ENCODE peak calls at places on chromosomes 3 and 15, in eight cellular contexts. B is breast epithelium, E is H54, S is A549, W is esophagus squamous epithelium, X is Peyer's patch, Z is endothelial cell of umbilical vein, K is suprapubic skin. O is an unnamed sample.

GRCh38 chr3:52123106-52123708 is 31.0 kb downstream of the POC1A start:
- DNase-seq in E (peak; percentile 74), B (peak; percentile 68), X (peak; percentile 89), Z (peak; percentile 81), W (no peak), S (peak; percentile 77), K (no peak), O (peak; percentile 74)

GRCh38 chr3:86830566-86830965 is 160.4 kb downstream of the VGLL3 start:
- DNase-seq in E (no peak), X (no peak), W (no peak), K (no peak), Z (no peak), S (no peak), B (no peak), O (no peak)

GRCh38 chr3:54719914-54720313 is 207.9 kb downstream of the LRTM1 start:
- DNase-seq in B (no peak), S (no peak), W (no peak), Z (no peak), E (no peak), X (no peak), K (no peak), O (no peak)

GRCh38 chr3:20648921-20649381 is 462.9 kb upstream of the SGO1 start:
- DNase-seq in K (no peak), X (no peak), E (no peak), B (no peak), S (no peak), Z (no peak), W (no peak), O (no peak)

GRCh38 chr3:62242846-62243245 is 130.5 kb downstream of the FEZF2 start:
- DNase-seq in S (no peak), K (no peak), W (no peak), Z (no peak), E (no peak), B (no peak), X (no peak), O (no peak)

GRCh38 chr3:197487911-197488391 is 67.8 kb downstream of the BDH1 start:
- DNase-seq in S (peak; percentile 51), X (no peak), E (peak; percentile 93), Z (peak; percentile 98), W (no peak), K (no peak), B (peak; percentile 63), O (peak; percentile 28)

GRCh38 chr3:47909607-47910006 is 106.6 kb downstream of the MAP4 start:
- DNase-seq in K (no peak), W (no peak), X (no peak), B (no peak), E (no peak), Z (no peak), S (no peak), O (no peak)

GRCh38 chr15:75104804-75105557 is 81.6 kb downstream of the PPCDC start:
- DNase-seq in E (peak; percentile 64), W (no peak), Z (peak; percentile 97), K (no peak), B (peak; percentile 60), S (peak; percentile 62), X (peak; percentile 67), O (peak; percentile 15)

GRCh38 chr15:98614681-98615080 is 33.7 kb upstream of the IGF1R start:
- DNase-seq in Z (no peak), K (no peak), W (no peak), B (peak; percentile 39), X (peak; percentile 15), S (no peak), E (no peak), O (no peak)

GRCh38 chr3:159169828-159170227 is 368.0 kb downstream of the MFSD1 start:
- DNase-seq in Z (peak; percentile 82), S (peak; percentile 16), B (no peak), X (no peak), W (no peak), K (no peak), E (no peak), O (no peak)

GRCh38 chr3:36244728-36245127 is 135.6 kb upstream of the STAC start:
- DNase-seq in X (no peak), K (no peak), Z (no peak), E (peak; percentile 20), S (no peak), B (no peak), W (no peak), O (no peak)

GRCh38 chr3:115974940-115975339 is 351.6 kb downstream of the GAP43 start:
- DNase-seq in B (no peak), K (no peak), W (no peak), Z (no peak), S (no peak), E (no peak), X (no peak), O (no peak)

GRCh38 chr3:25568525-25569078 is 96.1 kb downstream of the TOP2B start:
- DNase-seq in K (no peak), E (no peak), W (no peak), Z (no peak), B (no peak), X (no peak), S (no peak), O (no peak)

GRCh38 chr3:126180477-126181397 is at the start of gene ALDH1L1:
- DNase-seq in E (no peak), S (no peak), X (peak; percentile 60), W (peak; percentile 22), Z (no peak), B (peak; percentile 69), K (no peak), O (peak; percentile 90)

GRCh38 chr15:98720577-98720976 is 72.2 kb downstream of the IGF1R start:
- DNase-seq in Z (no peak), W (no peak), X (no peak), E (no peak), S (no peak), K (no peak), B (no peak), O (no peak)

GRCh38 chr3:171334465-171334811 is 125.8 kb downstream of the TNIK start:
- DNase-seq in K (no peak), S (no peak), W (no peak), E (no peak), B (no peak), Z (peak; percentile 28), X (no peak), O (peak; percentile 73)

GRCh38 chr3:138114988-138115971 is at the start of gene DZIP1L:
- DNase-seq in S (peak; percentile 41), W (no peak), E (peak; percentile 68), X (peak; percentile 54), K (peak; percentile 78), Z (peak; percentile 61), B (peak; percentile 37), O (peak; percentile 74)
- TF ChIP-seq POLR2A in S (peak; percentile 32), W (no peak), E (peak; percentile 81), X (no peak), K (no peak), Z (peak; percentile 23), B (no peak), O (peak; percentile 42)

DNA sequence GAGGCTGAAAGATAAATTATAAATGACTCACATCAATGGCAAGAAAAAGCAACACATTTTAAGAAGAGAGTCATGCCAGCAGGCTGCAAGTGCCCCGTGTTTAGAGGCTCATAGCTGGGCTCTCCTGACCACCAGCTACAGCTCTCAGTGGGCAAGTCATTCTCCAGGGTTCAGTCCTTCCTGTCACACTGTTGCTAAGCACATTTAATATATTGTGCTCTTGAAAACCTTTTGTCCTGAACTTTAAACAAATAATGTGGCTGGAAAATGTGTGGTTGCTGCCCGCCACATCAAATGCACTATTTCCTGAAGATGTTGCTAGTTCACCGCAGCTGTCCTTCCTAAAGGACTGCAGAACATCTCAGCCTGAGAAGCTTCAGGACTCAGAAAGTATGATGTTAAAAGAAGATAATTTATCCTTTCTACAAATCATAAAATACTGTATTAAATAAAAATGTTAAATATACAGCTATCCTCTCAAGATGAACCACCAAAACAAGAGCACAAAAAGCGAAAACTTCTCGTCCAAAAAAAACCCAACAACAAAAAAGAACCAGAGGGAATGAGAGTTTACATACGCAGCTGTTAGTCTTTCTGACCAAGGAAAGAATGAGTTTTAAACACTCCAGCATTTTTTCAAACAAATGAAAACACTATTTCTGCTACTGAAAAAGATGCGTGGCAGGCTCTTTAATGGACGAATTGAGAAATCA is 956 bp downstream of the TARS3 start:
- DNase-seq in W (no peak), K (no peak), B (no peak), S (no peak), E (no peak), X (peak; percentile 90), Z (peak; percentile 32), O (no peak)
- TF ChIP-seq POLR2A in W (no peak), K (no peak), B (no peak), S (no peak), E (no peak), X (no peak), Z (no peak), O (no peak)

GRCh38 chr15:29820802-29821160 is 1.5 kb downstream of the TJP1 start:
- DNase-seq in W (no peak), X (no peak), B (no peak), E (no peak), S (no peak), K (no peak), Z (peak; percentile 55), O (no peak)

GRCh38 chr15:29821416-29822099 is 710 bp downstream of the TJP1 start:
- DNase-seq in B (peak; percentile 70), X (peak; percentile 87), E (peak; percentile 61), K (peak; percentile 83), S (peak; percentile 75), W (no peak), Z (peak; percentile 89), O (peak; percentile 80)

GRCh38 chr15:29819979-29820801 is 2.1 kb downstream of the TJP1 start:
- DNase-seq in B (no peak), X (no peak), K (no peak), W (no peak), E (no peak), S (no peak), Z (peak; percentile 62), O (no peak)

GRCh38 chr15:29822685-29823459 is 604 bp upstream of the TJP1 start:
- DNase-seq in W (no peak), B (peak; percentile 59), X (peak; percentile 67), Z (peak; percentile 87), S (peak; percentile 65), E (peak; percentile 53), K (peak; percentile 83), O (peak; percentile 71)

GRCh38 chr15:29822100-29822684 is at the start of gene TJP1:
- DNase-seq in Z (peak; percentile 72), B (peak; percentile 55), K (peak; percentile 75), E (peak; percentile 42), S (peak; percentile 54), X (peak; percentile 79), W (no peak), O (peak; percentile 84)
- TF ChIP-seq POLR2A in Z (peak; percentile 94), B (no peak), K (no peak), E (peak; percentile 91), S (peak; percentile 97), X (peak; percentile 93), W (no peak), O (peak; percentile 69)

GRCh38 chr3:139343895-139344856 is at the start of gene MRPS22:
- DNase-seq in E (peak; percentile 67), Z (peak; percentile 94), B (peak; percentile 76), K (peak; percentile 87), W (peak; percentile 42), X (peak; percentile 93), S (peak; percentile 84), O (peak; percentile 87)
- TF ChIP-seq POLR2A in E (no peak), Z (peak; percentile 63), B (no peak), K (no peak), W (no peak), X (peak; percentile 42), S (peak; percentile 40), O (no peak)

O was measured in thyroid gland.